ENCODE peak calls at places on chromosomes 2 and 18, in six cellular contexts. Z, X, K, U, B and J are unnamed samples.

GRCh38 chr18:74515620-74516231 is 18.6 kb upstream of the CNDP1 start:
- DNase-seq in Z (no peak), X (peak), K (no peak), U (no peak), B (no peak), J (no peak)

GRCh38 chr18:45167109-45167551 is 448.1 kb upstream of the SLC14A2 start:
- DNase-seq in Z (no peak), X (no peak), K (peak), U (no peak), B (no peak), J (no peak)

GRCh38 chr18:43524260-43524659 is 247.0 kb upstream of the SYT4 start:
- DNase-seq in Z (no peak), X (no peak), K (no peak), U (no peak), B (no peak), J (no peak)

GRCh38 chr18:25675123-25675850 is 323.3 kb upstream of the ZNF521 start:
- DNase-seq in Z (peak), X (no peak), K (no peak), U (no peak), B (no peak), J (no peak)

GRCh38 chr2:232420463-232421188 is 14.0 kb downstream of the ALPG start:
- DNase-seq in Z (peak), X (peak), K (peak), U (no peak), B (no peak), J (no peak)

GRCh38 chr2:69634197-69634821 is 9.2 kb downstream of the AAK1 start:
- DNase-seq in Z (no peak), X (no peak), K (peak), U (no peak), B (no peak), J (peak)

GRCh38 chr2:94997981-94998920 is 27.3 kb upstream of the MAL start:
- DNase-seq in Z (peak), X (peak), K (no peak), U (no peak), B (no peak), J (no peak)

GRCh38 chr2:173998386-173998785 is 33.2 kb upstream of the SP3 start:
- DNase-seq in Z (no peak), X (no peak), K (no peak), U (no peak), B (no peak), J (peak)

GRCh38 chr2:69195706-69196105 is 182.7 kb downstream of the ANTXR1 start:
- DNase-seq in Z (no peak), X (no peak), K (no peak), U (no peak), B (no peak), J (no peak)

GRCh38 chr2:240355001-240355891 is 80.2 kb upstream of the GPC1 start:
- DNase-seq in Z (peak), X (peak), K (no peak), U (no peak), B (no peak), J (peak)

GRCh38 chr2:240319855-240320560 is 115.5 kb upstream of the GPC1 start:
- DNase-seq in Z (peak), X (peak), K (peak), U (no peak), B (no peak), J (peak)

GRCh38 chr18:49548266-49548665 is 13.6 kb upstream of the LIPG start:
- DNase-seq in Z (no peak), X (no peak), K (peak), U (no peak), B (no peak), J (peak)

GRCh38 chr2:223041527-223042109 is 10.4 kb upstream of the KCNE4 start:
- DNase-seq in Z (peak), X (no peak), K (peak), U (no peak), B (peak), J (peak)

GRCh38 chr18:60838677-60839076 is 466.1 kb upstream of the MC4R start:
- DNase-seq in Z (no peak), X (no peak), K (peak), U (no peak), B (no peak), J (peak)